ENCODE peak calls at places on chromosomes 5 and 9, in nine cellular contexts. One of them, this sample, is unnamed.
A peak's percentile ranks its signal among the peaks of the same experiment; 100 is the strongest.

GRCh38 chr5:109411627-109412026 is 1.9 kb upstream of the PJA2 start:
- DNase-seq in tibial artery: no peak
- DNase-seq in H1: no peak
- DNase-seq in fibroblast of pulmonary artery: peak; percentile 94
- DNase-seq in non-pigmented ciliary epithelial cell: peak; percentile 93
- DNase-seq in activated CD4-positive, alpha-beta T cell treated with anti-CD3 and anti-CD28 coated beads for 48 hours: no peak
- DNase-seq in head of caudate nucleus: no peak
- DNase-seq in stimulated activated CD8-positive, alpha-beta memory T cell treated with anti-CD3 and anti-CD28 coated beads, Interleukin-15, amount 100 ng/mL, for 4 hours: no peak
- DNase-seq in effector CD4-positive, alpha-beta T cell: peak; percentile 14
- DNase-seq in this sample: no peak

GRCh38 chr9:130328349-130328801 is 62.8 kb downstream of the HMCN2 start:
- DNase-seq in effector CD4-positive, alpha-beta T cell: no peak
- DNase-seq in tibial artery: peak; percentile 83
- DNase-seq in H1: no peak
- DNase-seq in activated CD4-positive, alpha-beta T cell treated with anti-CD3 and anti-CD28 coated beads for 48 hours: no peak
- DNase-seq in non-pigmented ciliary epithelial cell: no peak
- DNase-seq in head of caudate nucleus: no peak
- DNase-seq in fibroblast of pulmonary artery: peak; percentile 21
- DNase-seq in stimulated activated CD8-positive, alpha-beta memory T cell treated with anti-CD3 and anti-CD28 coated beads, Interleukin-15, amount 100 ng/mL, for 4 hours: no peak
- DNase-seq in this sample: no peak

GRCh38 chr5:42854795-42855194 is 43.1 kb upstream of the SELENOP start:
- DNase-seq in head of caudate nucleus: no peak
- DNase-seq in tibial artery: no peak
- DNase-seq in non-pigmented ciliary epithelial cell: no peak
- DNase-seq in activated CD4-positive, alpha-beta T cell treated with anti-CD3 and anti-CD28 coated beads for 48 hours: no peak
- DNase-seq in fibroblast of pulmonary artery: no peak
- DNase-seq in stimulated activated CD8-positive, alpha-beta memory T cell treated with anti-CD3 and anti-CD28 coated beads, Interleukin-15, amount 100 ng/mL, for 4 hours: no peak
- DNase-seq in H1: no peak
- DNase-seq in effector CD4-positive, alpha-beta T cell: no peak
- DNase-seq in this sample: no peak

GRCh38 chr5:41368158-41368557 is 142.2 kb downstream of the PLCXD3 start:
- DNase-seq in head of caudate nucleus: no peak
- DNase-seq in stimulated activated CD8-positive, alpha-beta memory T cell treated with anti-CD3 and anti-CD28 coated beads, Interleukin-15, amount 100 ng/mL, for 4 hours: no peak
- DNase-seq in fibroblast of pulmonary artery: peak; percentile 50
- DNase-seq in tibial artery: no peak
- DNase-seq in H1: no peak
- DNase-seq in activated CD4-positive, alpha-beta T cell treated with anti-CD3 and anti-CD28 coated beads for 48 hours: no peak
- DNase-seq in effector CD4-positive, alpha-beta T cell: no peak
- DNase-seq in non-pigmented ciliary epithelial cell: no peak
- DNase-seq in this sample: no peak

GRCh38 chr5:80192507-80193241 is 63.2 kb downstream of the SERINC5 start:
- DNase-seq in H1: no peak
- DNase-seq in head of caudate nucleus: no peak
- DNase-seq in non-pigmented ciliary epithelial cell: no peak
- DNase-seq in activated CD4-positive, alpha-beta T cell treated with anti-CD3 and anti-CD28 coated beads for 48 hours: no peak
- DNase-seq in fibroblast of pulmonary artery: no peak
- DNase-seq in effector CD4-positive, alpha-beta T cell: no peak
- DNase-seq in tibial artery: no peak
- DNase-seq in stimulated activated CD8-positive, alpha-beta memory T cell treated with anti-CD3 and anti-CD28 coated beads, Interleukin-15, amount 100 ng/mL, for 4 hours: no peak
- DNase-seq in this sample: no peak

GRCh38 chr5:39121315-39121714 is 47.1 kb upstream of the RICTOR start:
- DNase-seq in non-pigmented ciliary epithelial cell: no peak
- DNase-seq in H1: no peak
- DNase-seq in activated CD4-positive, alpha-beta T cell treated with anti-CD3 and anti-CD28 coated beads for 48 hours: no peak
- DNase-seq in fibroblast of pulmonary artery: no peak
- DNase-seq in effector CD4-positive, alpha-beta T cell: no peak
- DNase-seq in tibial artery: no peak
- DNase-seq in head of caudate nucleus: no peak
- DNase-seq in stimulated activated CD8-positive, alpha-beta memory T cell treated with anti-CD3 and anti-CD28 coated beads, Interleukin-15, amount 100 ng/mL, for 4 hours: no peak
- DNase-seq in this sample: no peak

GRCh38 chr5:63245271-63245670 is 666.7 kb downstream of the LRRC70 start:
- DNase-seq in activated CD4-positive, alpha-beta T cell treated with anti-CD3 and anti-CD28 coated beads for 48 hours: no peak
- DNase-seq in non-pigmented ciliary epithelial cell: no peak
- DNase-seq in H1: no peak
- DNase-seq in stimulated activated CD8-positive, alpha-beta memory T cell treated with anti-CD3 and anti-CD28 coated beads, Interleukin-15, amount 100 ng/mL, for 4 hours: no peak
- DNase-seq in fibroblast of pulmonary artery: no peak
- DNase-seq in effector CD4-positive, alpha-beta T cell: no peak
- DNase-seq in tibial artery: no peak
- DNase-seq in head of caudate nucleus: no peak
- DNase-seq in this sample: no peak

GRCh38 chr5:134458676-134459403 is 47.2 kb upstream of the CDKN2AIPNL start:
- DNase-seq in tibial artery: no peak
- DNase-seq in non-pigmented ciliary epithelial cell: no peak
- DNase-seq in effector CD4-positive, alpha-beta T cell: no peak
- DNase-seq in activated CD4-positive, alpha-beta T cell treated with anti-CD3 and anti-CD28 coated beads for 48 hours: no peak
- DNase-seq in fibroblast of pulmonary artery: no peak
- DNase-seq in H1: no peak
- DNase-seq in head of caudate nucleus: no peak
- DNase-seq in stimulated activated CD8-positive, alpha-beta memory T cell treated with anti-CD3 and anti-CD28 coated beads, Interleukin-15, amount 100 ng/mL, for 4 hours: no peak
- DNase-seq in this sample: no peak

GRCh38 chr5:172984244-172984953 is 828 bp downstream of the ATP6V0E1 start:
- DNase-seq in non-pigmented ciliary epithelial cell: peak; percentile 71
- DNase-seq in stimulated activated CD8-positive, alpha-beta memory T cell treated with anti-CD3 and anti-CD28 coated beads, Interleukin-15, amount 100 ng/mL, for 4 hours: peak; percentile 52
- DNase-seq in tibial artery: peak; percentile 93
- DNase-seq in fibroblast of pulmonary artery: peak; percentile 92
- DNase-seq in activated CD4-positive, alpha-beta T cell treated with anti-CD3 and anti-CD28 coated beads for 48 hours: peak; percentile 87
- DNase-seq in head of caudate nucleus: peak; percentile 61
- DNase-seq in H1: peak; percentile 38
- DNase-seq in effector CD4-positive, alpha-beta T cell: peak; percentile 69
- DNase-seq in this sample: peak; percentile 57

GRCh38 chr9:92763721-92764380 is 782 bp downstream of the BICD2 start:
- DNase-seq in stimulated activated CD8-positive, alpha-beta memory T cell treated with anti-CD3 and anti-CD28 coated beads, Interleukin-15, amount 100 ng/mL, for 4 hours: no peak
- DNase-seq in fibroblast of pulmonary artery: no peak
- DNase-seq in effector CD4-positive, alpha-beta T cell: no peak
- DNase-seq in non-pigmented ciliary epithelial cell: no peak
- DNase-seq in tibial artery: peak; percentile 36
- DNase-seq in H1: no peak
- DNase-seq in head of caudate nucleus: no peak
- DNase-seq in activated CD4-positive, alpha-beta T cell treated with anti-CD3 and anti-CD28 coated beads for 48 hours: peak; percentile 32
- DNase-seq in this sample: peak; percentile 27

GRCh38 chr5:150645070-150645700 is 4.7 kb downstream of the SYNPO start:
- DNase-seq in tibial artery: peak; percentile 73
- DNase-seq in activated CD4-positive, alpha-beta T cell treated with anti-CD3 and anti-CD28 coated beads for 48 hours: no peak
- DNase-seq in stimulated activated CD8-positive, alpha-beta memory T cell treated with anti-CD3 and anti-CD28 coated beads, Interleukin-15, amount 100 ng/mL, for 4 hours: no peak
- DNase-seq in non-pigmented ciliary epithelial cell: no peak
- DNase-seq in head of caudate nucleus: no peak
- DNase-seq in effector CD4-positive, alpha-beta T cell: no peak
- DNase-seq in fibroblast of pulmonary artery: peak; percentile 92
- DNase-seq in H1: no peak
- DNase-seq in this sample: no peak

GRCh38 chr5:128304121-128304520 is 220.6 kb downstream of the SLC12A2 start:
- DNase-seq in head of caudate nucleus: no peak
- DNase-seq in non-pigmented ciliary epithelial cell: peak; percentile 78
- DNase-seq in fibroblast of pulmonary artery: peak; percentile 87
- DNase-seq in tibial artery: no peak
- DNase-seq in effector CD4-positive, alpha-beta T cell: no peak
- DNase-seq in activated CD4-positive, alpha-beta T cell treated with anti-CD3 and anti-CD28 coated beads for 48 hours: no peak
- DNase-seq in stimulated activated CD8-positive, alpha-beta memory T cell treated with anti-CD3 and anti-CD28 coated beads, Interleukin-15, amount 100 ng/mL, for 4 hours: no peak
- DNase-seq in H1: no peak
- DNase-seq in this sample: no peak

GRCh38 chr5:172680921-172681320 is 39.9 kb downstream of the NEURL1B start:
- DNase-seq in tibial artery: no peak
- DNase-seq in effector CD4-positive, alpha-beta T cell: no peak
- DNase-seq in non-pigmented ciliary epithelial cell: no peak
- DNase-seq in head of caudate nucleus: no peak
- DNase-seq in activated CD4-positive, alpha-beta T cell treated with anti-CD3 and anti-CD28 coated beads for 48 hours: no peak
- DNase-seq in fibroblast of pulmonary artery: no peak
- DNase-seq in H1: no peak
- DNase-seq in stimulated activated CD8-positive, alpha-beta memory T cell treated with anti-CD3 and anti-CD28 coated beads, Interleukin-15, amount 100 ng/mL, for 4 hours: no peak
- DNase-seq in this sample: no peak

GRCh38 chr9:107249665-107250285 is 33.3 kb upstream of the RAD23B start:
- DNase-seq in effector CD4-positive, alpha-beta T cell: no peak
- DNase-seq in stimulated activated CD8-positive, alpha-beta memory T cell treated with anti-CD3 and anti-CD28 coated beads, Interleukin-15, amount 100 ng/mL, for 4 hours: no peak
- DNase-seq in activated CD4-positive, alpha-beta T cell treated with anti-CD3 and anti-CD28 coated beads for 48 hours: no peak
- DNase-seq in non-pigmented ciliary epithelial cell: no peak
- DNase-seq in fibroblast of pulmonary artery: no peak
- DNase-seq in H1: no peak
- DNase-seq in head of caudate nucleus: no peak
- DNase-seq in tibial artery: no peak
- DNase-seq in this sample: no peak

GRCh38 chr5:179165421-179166170 is 105.4 kb downstream of the ZNF354C start:
- DNase-seq in H1: no peak
- DNase-seq in tibial artery: no peak
- DNase-seq in stimulated activated CD8-positive, alpha-beta memory T cell treated with anti-CD3 and anti-CD28 coated beads, Interleukin-15, amount 100 ng/mL, for 4 hours: no peak
- DNase-seq in activated CD4-positive, alpha-beta T cell treated with anti-CD3 and anti-CD28 coated beads for 48 hours: no peak
- DNase-seq in head of caudate nucleus: no peak
- DNase-seq in effector CD4-positive, alpha-beta T cell: no peak
- DNase-seq in fibroblast of pulmonary artery: no peak
- DNase-seq in non-pigmented ciliary epithelial cell: no peak
- DNase-seq in this sample: no peak

GRCh38 chr5:4420177-4420576 is 720.0 kb upstream of the ADAMTS16 start:
- DNase-seq in tibial artery: no peak
- DNase-seq in fibroblast of pulmonary artery: no peak
- DNase-seq in non-pigmented ciliary epithelial cell: no peak
- DNase-seq in activated CD4-positive, alpha-beta T cell treated with anti-CD3 and anti-CD28 coated beads for 48 hours: no peak
- DNase-seq in stimulated activated CD8-positive, alpha-beta memory T cell treated with anti-CD3 and anti-CD28 coated beads, Interleukin-15, amount 100 ng/mL, for 4 hours: no peak
- DNase-seq in head of caudate nucleus: no peak
- DNase-seq in effector CD4-positive, alpha-beta T cell: no peak
- DNase-seq in H1: no peak
- DNase-seq in this sample: no peak

GRCh38 chr5:35926389-35927051 is 11.9 kb downstream of the CAPSL start:
- DNase-seq in non-pigmented ciliary epithelial cell: no peak
- DNase-seq in tibial artery: no peak
- DNase-seq in activated CD4-positive, alpha-beta T cell treated with anti-CD3 and anti-CD28 coated beads for 48 hours: peak; percentile 75
- DNase-seq in effector CD4-positive, alpha-beta T cell: peak; percentile 60
- DNase-seq in fibroblast of pulmonary artery: peak; percentile 63
- DNase-seq in stimulated activated CD8-positive, alpha-beta memory T cell treated with anti-CD3 and anti-CD28 coated beads, Interleukin-15, amount 100 ng/mL, for 4 hours: peak; percentile 37
- DNase-seq in head of caudate nucleus: peak; percentile 51
- DNase-seq in H1: no peak
- DNase-seq in this sample: peak; percentile 53

GRCh38 chr5:82641362-82641988 is 363.3 kb upstream of the RPS23 start:
- DNase-seq in effector CD4-positive, alpha-beta T cell: no peak
- DNase-seq in H1: no peak
- DNase-seq in tibial artery: peak; percentile 83
- DNase-seq in activated CD4-positive, alpha-beta T cell treated with anti-CD3 and anti-CD28 coated beads for 48 hours: peak; percentile 15
- DNase-seq in fibroblast of pulmonary artery: peak; percentile 95
- DNase-seq in stimulated activated CD8-positive, alpha-beta memory T cell treated with anti-CD3 and anti-CD28 coated beads, Interleukin-15, amount 100 ng/mL, for 4 hours: no peak
- DNase-seq in head of caudate nucleus: peak; percentile 59
- DNase-seq in non-pigmented ciliary epithelial cell: peak; percentile 77
- DNase-seq in this sample: no peak

GRCh38 chr9:93575706-93576295 is 583 bp upstream of the PHF2 start:
- DNase-seq in activated CD4-positive, alpha-beta T cell treated with anti-CD3 and anti-CD28 coated beads for 48 hours: peak; percentile 69
- DNase-seq in H1: no peak
- DNase-seq in head of caudate nucleus: peak; percentile 60
- DNase-seq in stimulated activated CD8-positive, alpha-beta memory T cell treated with anti-CD3 and anti-CD28 coated beads, Interleukin-15, amount 100 ng/mL, for 4 hours: peak; percentile 38
- DNase-seq in tibial artery: peak; percentile 61
- DNase-seq in effector CD4-positive, alpha-beta T cell: peak; percentile 42
- DNase-seq in non-pigmented ciliary epithelial cell: no peak
- DNase-seq in fibroblast of pulmonary artery: peak; percentile 18
- DNase-seq in this sample: peak; percentile 44

GRCh38 chr9:36788534-36788933 is 215.8 kb downstream of the MELK start:
- DNase-seq in tibial artery: no peak
- DNase-seq in activated CD4-positive, alpha-beta T cell treated with anti-CD3 and anti-CD28 coated beads for 48 hours: peak; percentile 19
- DNase-seq in stimulated activated CD8-positive, alpha-beta memory T cell treated with anti-CD3 and anti-CD28 coated beads, Interleukin-15, amount 100 ng/mL, for 4 hours: no peak
- DNase-seq in effector CD4-positive, alpha-beta T cell: no peak
- DNase-seq in non-pigmented ciliary epithelial cell: no peak
- DNase-seq in H1: no peak
- DNase-seq in head of caudate nucleus: no peak
- DNase-seq in fibroblast of pulmonary artery: no peak
- DNase-seq in this sample: no peak

GRCh38 chr5:56328753-56329560 is 95.8 kb upstream of the ANKRD55 start:
- DNase-seq in tibial artery: no peak
- DNase-seq in activated CD4-positive, alpha-beta T cell treated with anti-CD3 and anti-CD28 coated beads for 48 hours: peak; percentile 67
- DNase-seq in fibroblast of pulmonary artery: peak; percentile 65
- DNase-seq in head of caudate nucleus: no peak
- DNase-seq in effector CD4-positive, alpha-beta T cell: no peak
- DNase-seq in stimulated activated CD8-positive, alpha-beta memory T cell treated with anti-CD3 and anti-CD28 coated beads, Interleukin-15, amount 100 ng/mL, for 4 hours: peak; percentile 34
- DNase-seq in non-pigmented ciliary epithelial cell: no peak
- DNase-seq in H1: no peak
- DNase-seq in this sample: no peak

GRCh38 chr9:133342570-133342969 is 5.4 kb downstream of the MED22 start:
- DNase-seq in stimulated activated CD8-positive, alpha-beta memory T cell treated with anti-CD3 and anti-CD28 coated beads, Interleukin-15, amount 100 ng/mL, for 4 hours: no peak
- DNase-seq in fibroblast of pulmonary artery: no peak
- DNase-seq in tibial artery: no peak
- DNase-seq in activated CD4-positive, alpha-beta T cell treated with anti-CD3 and anti-CD28 coated beads for 48 hours: no peak
- DNase-seq in effector CD4-positive, alpha-beta T cell: no peak
- DNase-seq in non-pigmented ciliary epithelial cell: no peak
- DNase-seq in H1: no peak
- DNase-seq in head of caudate nucleus: no peak
- DNase-seq in this sample: no peak

GRCh38 chr5:150653145-150653761 is 7.8 kb upstream of the MYOZ3 start:
- DNase-seq in activated CD4-positive, alpha-beta T cell treated with anti-CD3 and anti-CD28 coated beads for 48 hours: no peak
- DNase-seq in tibial artery: no peak
- DNase-seq in head of caudate nucleus: no peak
- DNase-seq in effector CD4-positive, alpha-beta T cell: no peak
- DNase-seq in H1: no peak
- DNase-seq in non-pigmented ciliary epithelial cell: no peak
- DNase-seq in stimulated activated CD8-positive, alpha-beta memory T cell treated with anti-CD3 and anti-CD28 coated beads, Interleukin-15, amount 100 ng/mL, for 4 hours: no peak
- DNase-seq in fibroblast of pulmonary artery: no peak
- DNase-seq in this sample: no peak

GRCh38 chr9:115042781-115043509 is 75.0 kb downstream of the TNC start:
- DNase-seq in head of caudate nucleus: no peak
- DNase-seq in stimulated activated CD8-positive, alpha-beta memory T cell treated with anti-CD3 and anti-CD28 coated beads, Interleukin-15, amount 100 ng/mL, for 4 hours: no peak
- DNase-seq in effector CD4-positive, alpha-beta T cell: no peak
- DNase-seq in non-pigmented ciliary epithelial cell: no peak
- DNase-seq in tibial artery: no peak
- DNase-seq in activated CD4-positive, alpha-beta T cell treated with anti-CD3 and anti-CD28 coated beads for 48 hours: peak; percentile 52
- DNase-seq in H1: no peak
- DNase-seq in fibroblast of pulmonary artery: no peak
- DNase-seq in this sample: no peak

GRCh38 chr9:133419005-133419404 is 1.2 kb upstream of the REXO4 start:
- DNase-seq in effector CD4-positive, alpha-beta T cell: no peak
- DNase-seq in non-pigmented ciliary epithelial cell: no peak
- DNase-seq in activated CD4-positive, alpha-beta T cell treated with anti-CD3 and anti-CD28 coated beads for 48 hours: no peak
- DNase-seq in H1: no peak
- DNase-seq in stimulated activated CD8-positive, alpha-beta memory T cell treated with anti-CD3 and anti-CD28 coated beads, Interleukin-15, amount 100 ng/mL, for 4 hours: no peak
- DNase-seq in tibial artery: no peak
- DNase-seq in fibroblast of pulmonary artery: no peak
- DNase-seq in head of caudate nucleus: no peak
- DNase-seq in this sample: no peak

GRCh38 chr9:122374885-122375420 is 4.1 kb downstream of the PTGS1 start:
- DNase-seq in H1: no peak
- DNase-seq in head of caudate nucleus: no peak
- DNase-seq in effector CD4-positive, alpha-beta T cell: no peak
- DNase-seq in fibroblast of pulmonary artery: peak; percentile 80
- DNase-seq in activated CD4-positive, alpha-beta T cell treated with anti-CD3 and anti-CD28 coated beads for 48 hours: no peak
- DNase-seq in stimulated activated CD8-positive, alpha-beta memory T cell treated with anti-CD3 and anti-CD28 coated beads, Interleukin-15, amount 100 ng/mL, for 4 hours: no peak
- DNase-seq in non-pigmented ciliary epithelial cell: no peak
- DNase-seq in tibial artery: peak; percentile 68
- DNase-seq in this sample: no peak

GRCh38 chr9:88783613-88784230 is 207.5 kb upstream of the S1PR3 start:
- DNase-seq in tibial artery: no peak
- DNase-seq in fibroblast of pulmonary artery: no peak
- DNase-seq in stimulated activated CD8-positive, alpha-beta memory T cell treated with anti-CD3 and anti-CD28 coated beads, Interleukin-15, amount 100 ng/mL, for 4 hours: no peak
- DNase-seq in non-pigmented ciliary epithelial cell: no peak
- DNase-seq in effector CD4-positive, alpha-beta T cell: no peak
- DNase-seq in activated CD4-positive, alpha-beta T cell treated with anti-CD3 and anti-CD28 coated beads for 48 hours: no peak
- DNase-seq in H1: no peak
- DNase-seq in head of caudate nucleus: no peak
- DNase-seq in this sample: no peak